ENCODE peak calls at places on chromosomes 12 and 14, in five cellular contexts. G, P, T, N and Z are unnamed samples.
A peak's percentile ranks its signal among the peaks of the same experiment; 100 is the strongest.

GRCh38 chr14:99755629-99756603 is 37.3 kb upstream of the EML1 start:
- DNase-seq in G (peak; percentile 73), P (peak; percentile 72), T (no peak), N (peak; percentile 90), Z (peak; percentile 94)

GRCh38 chr12:53530920-53531319 is 23.6 kb upstream of the NPFF start:
- DNase-seq in G (no peak), P (no peak), T (no peak), N (peak; percentile 13), Z (peak; percentile 48)

GRCh38 chr14:73403181-73403752 is 55.1 kb downstream of the NUMB start:
- DNase-seq in G (no peak), P (no peak), T (no peak), N (no peak), Z (no peak)

GRCh38 chr14:69499436-69499835 is 14.9 kb downstream of the PLEKHD1 start:
- DNase-seq in G (no peak), P (no peak), T (no peak), N (no peak), Z (no peak)

GRCh38 chr12:79517363-79517762 is 173.4 kb downstream of the PAWR start:
- DNase-seq in G (no peak), P (no peak), T (no peak), N (no peak), Z (no peak)

GRCh38 chr12:96047151-96047620 is 11.8 kb upstream of the LTA4H start:
- DNase-seq in G (no peak), P (no peak), T (no peak), N (no peak), Z (no peak)

GRCh38 chr12:12202747-12203146 is 64.1 kb downstream of the LRP6 start:
- DNase-seq in G (no peak), P (no peak), T (no peak), N (no peak), Z (no peak)

GRCh38 chr12:106753526-106753925 is 21.0 kb upstream of the RIC8B start:
- DNase-seq in G (no peak), P (no peak), T (no peak), N (no peak), Z (no peak)

GRCh38 chr12:49264466-49264872 is 413 bp upstream of the TUBA1C start:
- DNase-seq in G (peak; percentile 58), P (no peak), T (peak; percentile 59), N (no peak), Z (no peak)

GRCh38 chr12:2794261-2794735 is 472 bp upstream of the FKBP4 start:
- DNase-seq in G (no peak), P (no peak), T (no peak), N (no peak), Z (no peak)

GRCh38 chr14:74682169-74682952 is 30.5 kb downstream of the AREL1 start:
- DNase-seq in G (no peak), P (no peak), T (no peak), N (no peak), Z (peak; percentile 35)

GRCh38 chr14:105281354-105282097 is 19.3 kb downstream of the BRF1 start:
- DNase-seq in G (peak; percentile 62), P (no peak), T (peak; percentile 75), N (peak; percentile 78), Z (peak; percentile 82)

DNA sequence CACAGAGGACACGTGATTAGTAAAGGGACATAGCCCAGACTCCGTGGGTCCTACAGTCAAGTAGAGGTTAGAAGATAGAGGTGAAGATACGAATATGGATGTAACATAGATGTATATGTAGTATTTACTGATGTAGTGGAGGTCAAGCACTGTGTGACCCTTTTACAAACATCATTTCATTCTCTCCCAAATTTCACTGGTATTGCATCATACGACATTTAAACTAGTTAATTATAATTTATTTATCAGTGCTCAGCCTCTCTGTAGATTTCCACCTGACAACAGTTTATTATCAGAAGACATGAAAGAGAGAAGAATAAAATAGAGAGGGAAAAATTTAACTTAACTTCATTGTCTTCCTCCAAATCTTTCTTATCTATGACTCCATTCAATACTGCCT is 927.9 kb upstream of the TMEM132C start:
- DNase-seq in G (no peak), P (no peak), T (no peak), N (no peak), Z (no peak)
- TF ChIP-seq CTCF in G (no peak), P (no peak), T (no peak), N (no peak), Z (no peak)

GRCh38 chr12:103327676-103328075 is 168.1 kb downstream of the C12orf42 start:
- DNase-seq in G (no peak), P (no peak), T (no peak), N (no peak), Z (no peak)

GRCh38 chr12:103331643-103332042 is 164.1 kb downstream of the C12orf42 start:
- DNase-seq in G (no peak), P (no peak), T (no peak), N (no peak), Z (no peak)

GRCh38 chr12:103330672-103331071 is 165.1 kb downstream of the C12orf42 start:
- DNase-seq in G (no peak), P (no peak), T (no peak), N (no peak), Z (no peak)

GRCh38 chr12:103326190-103326589 is 169.6 kb downstream of the C12orf42 start:
- DNase-seq in G (peak; percentile 9), P (no peak), T (peak; percentile 50), N (no peak), Z (no peak)
- TF ChIP-seq CTCF in G (peak; percentile 13), P (no peak), T (peak; percentile 60), N (no peak), Z (no peak)

DNA sequence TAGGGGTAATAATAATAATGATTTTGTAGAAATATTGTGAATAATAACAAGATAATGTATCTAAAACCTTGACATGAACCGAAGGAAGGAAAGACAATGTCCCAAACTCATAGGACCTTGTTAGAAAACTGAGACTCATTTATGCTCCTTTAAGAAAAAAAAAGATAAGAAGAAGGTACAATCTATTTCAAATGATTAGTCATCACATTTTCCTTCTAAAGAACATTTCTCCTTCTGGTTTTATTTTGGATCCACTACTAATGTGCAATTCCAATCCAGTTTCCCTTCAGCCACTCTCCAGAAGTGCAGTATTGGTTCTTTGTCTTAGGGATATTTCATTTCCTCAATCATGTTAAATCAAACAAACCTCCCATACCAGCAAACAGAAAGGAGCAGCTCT is 526.7 kb downstream of the FUT8 start:
- DNase-seq in G (no peak), P (no peak), T (no peak), N (no peak), Z (no peak)
- TF ChIP-seq CTCF in G (no peak), P (no peak), T (no peak), N (no peak), Z (no peak)

DNA sequence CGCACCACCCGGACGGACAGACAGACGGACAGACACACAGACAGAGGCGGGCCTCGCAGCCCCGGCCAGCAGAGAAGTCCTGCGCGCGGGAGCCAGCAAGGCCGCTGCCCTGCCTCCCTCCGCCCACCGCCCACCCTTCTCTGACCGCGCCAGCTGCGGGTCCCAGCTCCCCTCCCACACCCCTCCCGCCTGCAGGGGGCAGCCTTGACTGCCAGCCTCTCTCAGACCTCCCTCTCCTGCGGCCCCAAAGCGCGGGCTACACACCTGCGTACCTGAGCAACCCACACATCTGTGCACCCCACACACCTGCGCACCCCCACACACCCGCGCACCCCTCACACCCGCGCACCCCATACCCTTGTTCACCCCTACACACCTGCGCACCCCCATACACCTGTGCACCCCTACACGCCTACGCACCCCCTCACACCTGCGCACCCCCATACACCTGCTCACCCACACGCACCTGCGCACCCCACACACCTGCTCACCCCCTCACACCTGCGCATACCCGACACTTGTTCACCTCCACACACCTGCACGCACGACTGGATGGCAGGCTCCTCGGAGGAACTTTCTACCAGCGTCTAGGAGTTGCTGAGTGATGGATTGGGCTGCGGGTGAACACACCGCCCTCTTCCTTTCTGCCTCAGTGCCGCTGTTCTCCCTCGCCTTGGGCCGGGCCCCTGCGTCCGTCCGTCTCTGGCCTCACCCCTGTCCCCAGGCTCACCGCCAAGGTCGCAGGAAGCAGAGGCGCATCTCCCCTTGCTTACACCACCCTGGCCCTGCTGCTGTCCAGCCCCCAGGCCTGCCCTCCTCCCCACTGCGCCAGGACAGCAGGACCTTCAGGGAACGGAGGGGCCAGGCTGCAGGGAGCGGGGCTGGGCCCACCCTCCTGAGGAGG is 20.8 kb upstream of the TMEM106C start:
- DNase-seq in G (no peak), P (no peak), T (peak; percentile 49), N (no peak), Z (no peak)
- TF ChIP-seq CTCF in G (peak; percentile 21), P (no peak), T (peak; percentile 26), N (no peak), Z (peak; percentile 12)

DNA sequence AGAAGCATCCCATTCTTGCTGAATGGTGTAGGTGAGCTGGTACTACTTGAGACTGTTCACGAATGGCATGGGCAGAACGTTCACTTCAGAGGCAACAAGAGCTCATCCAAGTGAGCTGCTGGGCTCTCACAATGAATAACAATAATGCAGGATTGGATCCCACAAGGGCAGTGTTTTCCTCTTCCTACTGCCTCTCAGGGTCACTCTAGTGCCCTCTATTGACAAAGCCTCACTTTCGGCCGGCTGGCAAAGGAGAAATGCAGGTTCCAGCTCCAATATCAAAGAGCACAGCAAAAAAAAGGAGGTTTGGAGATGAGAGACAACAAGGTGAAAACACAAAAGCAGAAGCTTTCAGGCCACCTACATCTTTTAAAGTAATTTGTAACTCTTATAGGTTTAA is 74.6 kb upstream of the MYF6 start:
- DNase-seq in G (no peak), P (no peak), T (peak; percentile 73), N (no peak), Z (no peak)
- TF ChIP-seq CTCF in G (peak; percentile 33), P (no peak), T (peak; percentile 73), N (peak; percentile 35), Z (peak; percentile 39)

DNA sequence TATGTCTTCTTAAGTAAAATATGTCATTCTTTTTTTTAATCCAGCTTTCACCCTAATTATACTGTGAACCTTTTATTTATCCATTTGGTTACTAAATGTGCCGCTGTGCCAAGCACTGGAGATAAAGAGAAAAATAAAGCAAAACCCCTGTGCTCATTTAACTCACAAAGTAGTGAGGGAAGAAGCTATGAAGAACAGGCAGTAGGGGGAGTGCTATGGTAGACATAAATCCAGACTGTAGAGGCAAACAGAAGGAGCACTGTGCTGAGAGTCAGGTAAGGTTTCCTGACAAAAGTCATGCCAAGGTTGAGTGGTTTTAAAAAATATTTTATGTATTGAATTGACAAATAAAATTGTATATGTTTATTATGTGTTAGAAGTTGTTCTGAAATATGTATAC is 188.5 kb upstream of the SYT10 start:
- DNase-seq in G (no peak), P (no peak), T (no peak), N (no peak), Z (no peak)
- TF ChIP-seq CTCF in G (no peak), P (no peak), T (peak; percentile 21), N (no peak), Z (no peak)

DNA sequence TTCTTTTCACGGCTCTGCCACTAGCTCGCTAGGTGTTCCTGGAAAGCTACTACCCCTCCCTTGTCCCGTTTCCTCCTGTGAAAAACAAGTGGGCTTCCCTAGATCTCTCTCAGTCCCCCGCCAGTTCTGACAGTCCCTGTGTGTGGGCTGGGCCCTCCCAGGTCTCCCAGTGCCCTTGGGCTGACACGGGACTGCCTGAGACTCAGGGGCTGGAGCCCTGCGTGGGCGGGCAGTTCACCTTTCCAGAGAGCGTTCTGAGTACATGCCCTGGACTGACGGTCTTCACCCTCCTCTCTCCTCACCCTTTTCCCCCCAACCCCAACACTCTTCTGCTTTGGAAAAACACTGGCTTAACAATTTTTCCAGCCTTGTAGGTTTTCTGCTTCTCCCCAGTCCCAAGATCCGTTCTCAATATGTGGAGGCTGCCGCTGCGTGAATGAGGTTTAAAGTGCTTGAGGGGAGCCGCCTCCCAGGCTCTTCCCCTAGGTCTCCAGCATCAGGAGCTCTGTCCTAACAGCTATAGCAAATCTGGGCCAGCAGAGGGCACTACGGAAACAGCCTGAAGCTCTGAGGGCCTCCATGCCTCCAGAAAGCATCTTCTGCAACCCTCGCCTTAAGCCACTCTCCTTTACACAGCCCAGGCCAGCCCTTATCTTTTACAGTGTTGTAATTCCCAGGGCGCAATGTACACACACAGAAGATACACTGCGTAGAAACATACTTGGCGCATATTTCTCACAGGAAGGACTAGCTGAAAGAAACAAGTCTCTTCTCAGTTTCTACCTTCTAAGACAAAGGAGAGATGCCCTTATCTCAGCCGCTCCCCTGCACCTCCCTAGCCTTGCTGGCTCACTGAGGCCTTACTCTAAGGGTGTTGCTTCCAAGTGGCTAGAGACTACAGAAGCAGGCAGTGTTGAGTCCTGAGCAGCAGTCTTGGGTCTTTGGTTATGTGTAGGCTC is 10.4 kb upstream of the DCD start:
- DNase-seq in G (peak; percentile 63), P (no peak), T (peak; percentile 73), N (peak; percentile 16), Z (peak; percentile 62)
- TF ChIP-seq CTCF in G (peak; percentile 37), P (peak; percentile 4), T (peak; percentile 71), N (peak; percentile 56), Z (peak; percentile 68)